ENCODE peak calls at places on chromosome 4, in nine cellular contexts. N is mesendoderm, R is fibroblast of mammary gland, S is NCI-H774, C is T-helper 2 cell, P is AG20443, H is T-helper 9 cell, F is NCI-H1417, J is pancreas. G is an unnamed sample.

GRCh38 chr4:6546681-6547447 is 28.1 kb upstream of the MAN2B2 start:
- DNase-seq in N (peak; percentile 79), R (peak; percentile 71), S (peak; percentile 28), C (peak; percentile 21), P (peak; percentile 86), H (peak; percentile 14), F (peak; percentile 79), J (no peak), G (peak; percentile 63)

GRCh38 chr4:148557793-148558192 is 115.6 kb upstream of the NR3C2 start:
- DNase-seq in N (peak; percentile 5), R (no peak), S (no peak), C (no peak), P (no peak), H (no peak), F (no peak), J (no peak), G (peak; percentile 1)

GRCh38 chr4:185700048-185700447 is 111.9 kb downstream of the SORBS2 start:
- DNase-seq in N (no peak), R (peak; percentile 19), S (no peak), C (no peak), P (peak; percentile 18), H (no peak), F (no peak), J (no peak), G (peak; percentile 75)

GRCh38 chr4:121484633-121485032 is 103.8 kb upstream of the QRFPR start:
- DNase-seq in N (peak; percentile 77), R (peak; percentile 72), S (peak; percentile 0), C (no peak), P (peak; percentile 63), H (no peak), F (peak; percentile 64), J (no peak), G (peak; percentile 14)

GRCh38 chr4:70895405-70895804 is 6.8 kb upstream of the MOB1B start:
- DNase-seq in N (no peak), R (no peak), S (no peak), C (no peak), P (peak; percentile 21), H (no peak), F (no peak), J (no peak), G (no peak)

GRCh38 chr4:37562592-37562991 is 123.6 kb downstream of the RELL1 start:
- DNase-seq in N (no peak), R (peak; percentile 55), S (no peak), C (no peak), P (no peak), H (no peak), F (no peak), J (no peak), G (no peak)

GRCh38 chr4:14583331-14583730 is 418.9 kb upstream of the CPEB2 start:
- DNase-seq in N (no peak), R (no peak), S (no peak), C (no peak), P (no peak), H (no peak), F (no peak), J (no peak), G (no peak)

GRCh38 chr4:22385615-22386014 is 130.3 kb downstream of the ADGRA3 start:
- DNase-seq in N (no peak), R (peak; percentile 79), S (no peak), C (no peak), P (peak; percentile 24), H (no peak), F (no peak), J (no peak), G (no peak)

GRCh38 chr4:7193040-7193958 is 961 bp downstream of the SORCS2 start:
- DNase-seq in N (peak; percentile 24), R (no peak), S (no peak), C (no peak), P (peak; percentile 37), H (no peak), F (peak; percentile 62), J (no peak), G (no peak)

GRCh38 chr4:36493240-36493639 is 211.8 kb downstream of the DTHD1 start:
- DNase-seq in N (no peak), R (no peak), S (no peak), C (no peak), P (no peak), H (no peak), F (no peak), J (no peak), G (no peak)

GRCh38 chr4:183182873-183183725 is 84.0 kb downstream of the WWC2 start:
- DNase-seq in N (peak; percentile 100), R (peak; percentile 82), S (peak; percentile 3), C (no peak), P (peak; percentile 70), H (peak; percentile 2), F (peak; percentile 75), J (no peak), G (no peak)

GRCh38 chr4:137417676-137418075 is 114.6 kb downstream of the PCDH18 start:
- DNase-seq in N (no peak), R (no peak), S (no peak), C (no peak), P (no peak), H (no peak), F (no peak), J (no peak), G (no peak)

GRCh38 chr4:143406523-143406922 is 69.8 kb downstream of the GAB1 start:
- DNase-seq in N (no peak), R (peak; percentile 76), S (no peak), C (no peak), P (peak; percentile 15), H (no peak), F (no peak), J (peak; percentile 29), G (no peak)

GRCh38 chr4:127843704-127844604 is 36.7 kb upstream of the PLK4 start:
- DNase-seq in N (peak; percentile 28), R (no peak), S (no peak), C (no peak), P (no peak), H (no peak), F (no peak), J (no peak), G (no peak)

GRCh38 chr4:2767046-2767704 is 11.0 kb upstream of the TNIP2 start:
- DNase-seq in N (no peak), R (no peak), S (no peak), C (no peak), P (no peak), H (no peak), F (no peak), J (no peak), G (no peak)

GRCh38 chr4:89303177-89303576 is 4.4 kb downstream of the GPRIN3 start:
- DNase-seq in N (no peak), R (no peak), S (no peak), C (peak; percentile 69), P (no peak), H (no peak), F (peak; percentile 71), J (no peak), G (no peak)

GRCh38 chr4:53315300-53315699 is 50.6 kb downstream of the SCFD2 start:
- DNase-seq in N (no peak), R (no peak), S (no peak), C (no peak), P (no peak), H (no peak), F (no peak), J (no peak), G (no peak)

GRCh38 chr4:7735961-7736360 is 203.7 kb downstream of the AFAP1 start:
- DNase-seq in N (no peak), R (no peak), S (no peak), C (no peak), P (no peak), H (no peak), F (no peak), J (no peak), G (no peak)

GRCh38 chr4:96366632-96367031 is 526.7 kb downstream of the PDHA2 start:
- DNase-seq in N (no peak), R (no peak), S (no peak), C (no peak), P (no peak), H (no peak), F (peak; percentile 24), J (no peak), G (no peak)

GRCh38 chr4:152073738-152074137 is 312.9 kb upstream of the GATB start:
- DNase-seq in N (peak; percentile 38), R (peak; percentile 13), S (no peak), C (no peak), P (peak; percentile 51), H (no peak), F (no peak), J (no peak), G (no peak)

GRCh38 chr4:2333356-2333841 is 71.5 kb upstream of the MXD4 start:
- DNase-seq in N (no peak), R (no peak), S (no peak), C (no peak), P (no peak), H (no peak), F (no peak), J (no peak), G (no peak)

GRCh38 chr4:124279741-124280140 is 432.8 kb downstream of the ANKRD50 start:
- DNase-seq in N (peak; percentile 69), R (no peak), S (peak; percentile 2), C (no peak), P (no peak), H (no peak), F (peak; percentile 68), J (no peak), G (peak; percentile 64)

GRCh38 chr4:100014616-100015015 is 64.5 kb upstream of the H2AZ1 start:
- DNase-seq in N (no peak), R (no peak), S (no peak), C (no peak), P (no peak), H (no peak), F (no peak), J (no peak), G (no peak)

GRCh38 chr4:176273741-176274140 is 4.7 kb upstream of the ASB5 start:
- DNase-seq in N (no peak), R (no peak), S (no peak), C (no peak), P (no peak), H (no peak), F (no peak), J (no peak), G (no peak)

GRCh38 chr4:69095301-69095731 is 958 bp upstream of the UGT2B7 start:
- DNase-seq in N (no peak), R (peak; percentile 75), S (no peak), C (no peak), P (no peak), H (no peak), F (no peak), J (no peak), G (no peak)

GRCh38 chr4:12827966-12828365 is 656.2 kb downstream of the RAB28 start:
- DNase-seq in N (no peak), R (no peak), S (no peak), C (no peak), P (no peak), H (no peak), F (no peak), J (no peak), G (no peak)